ENCODE peak calls at places on chromosomes 2 and 18, in five cellular contexts. V, H, R, Q and T are unnamed samples.

GRCh38 chr2:22355816-22356433 is 1029.1 kb upstream of the KLHL29 start:
- DNase-seq in H (peak), Q (peak), V (peak), R (peak), T (peak)

GRCh38 chr18:2108581-2108980 is 462.7 kb downstream of the METTL4 start:
- DNase-seq in H (peak), R (no peak), Q (no peak), V (no peak), T (no peak)

GRCh38 chr2:79011485-79011884 is 14.0 kb upstream of the REG3G start:
- DNase-seq in Q (no peak), V (no peak), R (no peak), H (no peak), T (no peak)

GRCh38 chr2:239959059-239959971 is 65.8 kb downstream of the NDUFA10 start:
- DNase-seq in V (no peak), H (no peak), Q (no peak), R (no peak), T (no peak)

GRCh38 chr2:218168016-218168415 is 1.3 kb upstream of the CXCR1 start:
- DNase-seq in V (no peak), H (no peak), Q (no peak), R (no peak), T (no peak)

GRCh38 chr2:212536385-212537310 is 2.0 kb downstream of the ERBB4 start:
- DNase-seq in Q (peak), V (no peak), R (peak), H (peak), T (no peak)

GRCh38 chr2:213932-214693 is 49.7 kb downstream of the SH3YL1 start:
- DNase-seq in Q (no peak), R (no peak), H (no peak), V (no peak), T (no peak)

GRCh38 chr18:44830551-44830950 is 149.9 kb downstream of the SETBP1 start:
- DNase-seq in V (no peak), H (no peak), R (no peak), Q (no peak), T (no peak)

GRCh38 chr2:217471329-217471728 is 531.5 kb downstream of the TNS1 start:
- DNase-seq in V (no peak), R (no peak), Q (no peak), H (peak), T (no peak)

GRCh38 chr18:62838475-62839098 is 123.2 kb downstream of the PHLPP1 start:
- DNase-seq in Q (no peak), V (no peak), H (no peak), R (no peak), T (no peak)

GRCh38 chr18:48806551-48807261 is 144.1 kb downstream of the SMAD7 start:
- DNase-seq in Q (peak), H (no peak), V (no peak), R (peak), T (peak)

GRCh38 chr2:201939366-201939985 is 94.2 kb upstream of the FZD7 start:
- DNase-seq in H (no peak), Q (no peak), R (no peak), V (no peak), T (no peak)

GRCh38 chr2:224142397-224143312 is 103.6 kb upstream of the SERPINE2 start:
- DNase-seq in Q (no peak), H (no peak), R (no peak), V (no peak), T (no peak)

GRCh38 chr2:54767921-54768320 is 44.5 kb downstream of the EML6 start:
- DNase-seq in R (no peak), H (peak), V (no peak), Q (no peak), T (no peak)

GRCh38 chr2:28683100-28683706 is 68.4 kb upstream of the PPP1CB start:
- DNase-seq in V (peak), R (peak), H (peak), Q (peak), T (peak)

GRCh38 chr2:98604547-98604946 is 3.8 kb downstream of the COA5 start:
- DNase-seq in H (no peak), V (no peak), Q (no peak), R (no peak), T (no peak)

GRCh38 chr2:8049851-8050571 is 631.8 kb upstream of the ID2 start:
- DNase-seq in V (no peak), H (no peak), R (no peak), Q (no peak), T (no peak)

GRCh38 chr2:101679801-101680487 is 17.6 kb upstream of the MAP4K4 start:
- DNase-seq in V (no peak), Q (no peak), R (no peak), H (peak), T (no peak)

GRCh38 chr2:198587726-198588125 is 783.3 kb downstream of the PLCL1 start:
- DNase-seq in V (no peak), R (peak), Q (no peak), H (no peak), T (no peak)

GRCh38 chr18:78625446-78625845 is 354.2 kb upstream of the SALL3 start:
- DNase-seq in V (no peak), Q (peak), H (no peak), R (no peak), T (no peak)